ENCODE peak calls at places on chromosomes 1 and 21, in four cellular contexts. One of them, this sample, is unnamed.

GRCh38 chr1:34924759-34925555 is 4.5 kb downstream of the DLGAP3 start:
- DNase-seq in K562: peak; percentile 84
- DNase-seq in HepG2: peak; percentile 31
- DNase-seq in HCT116: no peak
- DNase-seq in this sample: no peak

GRCh38 chr1:114250683-114251572 is 97.3 kb upstream of the SYT6 start:
- DNase-seq in K562: no peak
- DNase-seq in HepG2: no peak
- DNase-seq in HCT116: no peak
- DNase-seq in this sample: no peak

GRCh38 chr1:91670781-91671180 is 170.1 kb downstream of the CDC7 start:
- DNase-seq in K562: no peak
- DNase-seq in HepG2: no peak
- DNase-seq in HCT116: no peak
- DNase-seq in this sample: no peak

GRCh38 chr1:151980287-151981177 is 13.1 kb downstream of the S100A10 start:
- DNase-seq in K562: no peak
- DNase-seq in HepG2: no peak
- DNase-seq in HCT116: no peak
- DNase-seq in this sample: no peak

GRCh38 chr1:205465392-205465791 is 9.5 kb upstream of the BLACAT1 start:
- DNase-seq in K562: no peak
- DNase-seq in HepG2: no peak
- DNase-seq in HCT116: no peak
- DNase-seq in this sample: no peak

GRCh38 chr1:179053486-179053885 is 27.8 kb downstream of the FAM20B start:
- DNase-seq in K562: no peak
- DNase-seq in HepG2: no peak
- DNase-seq in HCT116: no peak
- DNase-seq in this sample: no peak

GRCh38 chr1:183915634-183916510 is 111.0 kb downstream of the RGL1 start:
- DNase-seq in K562: peak; percentile 82
- DNase-seq in HepG2: peak; percentile 83
- DNase-seq in HCT116: peak; percentile 91
- DNase-seq in this sample: peak; percentile 96

GRCh38 chr1:180572745-180573144 is 14.0 kb downstream of the OVAAL start:
- DNase-seq in K562: no peak
- DNase-seq in HepG2: no peak
- DNase-seq in HCT116: no peak
- DNase-seq in this sample: no peak

GRCh38 chr1:8211620-8212442 is 106.1 kb upstream of the SLC45A1 start:
- DNase-seq in K562: no peak
- DNase-seq in HepG2: peak; percentile 97
- DNase-seq in HCT116: peak; percentile 96
- DNase-seq in this sample: peak; percentile 97

GRCh38 chr1:83418558-83418957 is 580.4 kb downstream of the TTLL7 start:
- DNase-seq in K562: no peak
- DNase-seq in HepG2: no peak
- DNase-seq in HCT116: no peak
- DNase-seq in this sample: no peak

GRCh38 chr1:153534933-153535663 is 693 bp downstream of the S100A6 start:
- DNase-seq in K562: no peak
- DNase-seq in HepG2: no peak
- DNase-seq in HCT116: no peak
- DNase-seq in this sample: no peak

GRCh38 chr1:109247401-109248365 is 1.7 kb upstream of the CELSR2 start:
- DNase-seq in K562: no peak
- DNase-seq in HepG2: no peak
- DNase-seq in HCT116: no peak
- DNase-seq in this sample: no peak

GRCh38 chr1:28259935-28260802 is 851 bp downstream of the SESN2 start:
- DNase-seq in K562: peak; percentile 83
- DNase-seq in HepG2: no peak
- DNase-seq in HCT116: no peak
- DNase-seq in this sample: no peak

GRCh38 chr1:145963218-145964019 is 956 bp downstream of the ANKRD34A start:
- DNase-seq in K562: no peak
- DNase-seq in HepG2: no peak
- DNase-seq in HCT116: no peak
- DNase-seq in this sample: no peak

GRCh38 chr21:20996421-20997307 is 1.5 kb upstream of the NCAM2 start:
- DNase-seq in K562: no peak
- DNase-seq in HepG2: no peak
- DNase-seq in HCT116: no peak
- DNase-seq in this sample: no peak

GRCh38 chr1:184930232-184930631 is 44.1 kb downstream of the NIBAN1 start:
- DNase-seq in K562: no peak
- DNase-seq in HepG2: no peak
- DNase-seq in HCT116: no peak
- DNase-seq in this sample: no peak

GRCh38 chr1:110630770-110631663 is 24.9 kb upstream of the KCNA2 start:
- DNase-seq in K562: peak; percentile 87
- DNase-seq in HepG2: peak; percentile 40
- DNase-seq in HCT116: peak; percentile 43
- DNase-seq in this sample: peak; percentile 17

GRCh38 chr1:77036560-77036959 is 169.3 kb downstream of the ST6GALNAC5 start:
- DNase-seq in K562: peak; percentile 11
- DNase-seq in HepG2: no peak
- DNase-seq in HCT116: no peak
- DNase-seq in this sample: no peak

GRCh38 chr1:118973032-118973431 is 15.1 kb downstream of the TBX15 start:
- DNase-seq in K562: no peak
- DNase-seq in HepG2: no peak
- DNase-seq in HCT116: no peak
- DNase-seq in this sample: no peak

GRCh38 chr21:33088384-33088783 is 18.4 kb downstream of the OLIG1 start:
- DNase-seq in K562: no peak
- DNase-seq in HepG2: no peak
- DNase-seq in HCT116: no peak
- DNase-seq in this sample: no peak

GRCh38 chr1:12565094-12565965 is 52.7 kb downstream of the DHRS3 start:
- DNase-seq in K562: no peak
- DNase-seq in HepG2: no peak
- DNase-seq in HCT116: no peak
- DNase-seq in this sample: no peak

GRCh38 chr1:75672528-75673393 is 51.7 kb upstream of the ACADM start:
- DNase-seq in K562: peak; percentile 55
- DNase-seq in HepG2: peak; percentile 58
- DNase-seq in HCT116: peak; percentile 55
- DNase-seq in this sample: no peak

GRCh38 chr1:186113454-186113853 is 261.6 kb downstream of the TPR start:
- DNase-seq in K562: no peak
- DNase-seq in HepG2: no peak
- DNase-seq in HCT116: no peak
- DNase-seq in this sample: no peak

GRCh38 chr1:31771891-31772668 is 7.9 kb upstream of the ADGRB2 start:
- DNase-seq in K562: no peak
- DNase-seq in HepG2: no peak
- DNase-seq in HCT116: no peak
- DNase-seq in this sample: no peak

GRCh38 chr1:17059391-17060128 is 5.7 kb upstream of the SDHB start:
- DNase-seq in K562: peak; percentile 67
- DNase-seq in HepG2: peak; percentile 55
- DNase-seq in HCT116: peak; percentile 59
- DNase-seq in this sample: peak; percentile 59

GRCh38 chr1:32208891-32209309 is at the start of gene DCDC2B:
- DNase-seq in K562: no peak
- DNase-seq in HepG2: peak; percentile 24
- DNase-seq in HCT116: no peak
- DNase-seq in this sample: no peak

GRCh38 chr1:110173466-110174117 is 23.3 kb downstream of the SLC6A17 start:
- DNase-seq in K562: no peak
- DNase-seq in HepG2: no peak
- DNase-seq in HCT116: no peak
- DNase-seq in this sample: no peak

GRCh38 chr1:203475012-203475981 is at the start of gene PRELP:
- DNase-seq in K562: peak; percentile 46
- DNase-seq in HepG2: no peak
- DNase-seq in HCT116: no peak
- DNase-seq in this sample: no peak

GRCh38 chr1:116853680-116854191 is 56.0 kb upstream of the PTGFRN start:
- DNase-seq in K562: no peak
- DNase-seq in HepG2: peak; percentile 58
- DNase-seq in HCT116: peak; percentile 42
- DNase-seq in this sample: peak; percentile 41

GRCh38 chr1:26169669-26170471 is at the start of gene ZNF593:
- DNase-seq in K562: peak; percentile 99
- DNase-seq in HepG2: peak; percentile 80
- DNase-seq in HCT116: peak; percentile 86
- DNase-seq in this sample: peak; percentile 61

GRCh38 chr1:201503397-201504176 is 3.3 kb downstream of the CSRP1 start:
- DNase-seq in K562: no peak
- DNase-seq in HepG2: peak; percentile 85
- DNase-seq in HCT116: no peak
- DNase-seq in this sample: peak; percentile 85

GRCh38 chr1:209412036-209412435 is 171.5 kb upstream of the CAMK1G start:
- DNase-seq in K562: no peak
- DNase-seq in HepG2: no peak
- DNase-seq in HCT116: no peak
- DNase-seq in this sample: no peak

GRCh38 chr1:55836086-55836485 is 620.9 kb upstream of the USP24 start:
- DNase-seq in K562: no peak
- DNase-seq in HepG2: peak; percentile 4
- DNase-seq in HCT116: no peak
- DNase-seq in this sample: no peak

GRCh38 chr1:30929135-30929889 is 20.8 kb upstream of the SDC3 start:
- DNase-seq in K562: peak; percentile 79
- DNase-seq in HepG2: peak; percentile 68
- DNase-seq in HCT116: no peak
- DNase-seq in this sample: no peak

GRCh38 chr1:58155418-58156123 is 391.0 kb downstream of the OMA1 start:
- DNase-seq in K562: peak; percentile 25
- DNase-seq in HepG2: peak; percentile 33
- DNase-seq in HCT116: peak; percentile 13
- DNase-seq in this sample: no peak

GRCh38 chr21:25944082-25944481 is 209.3 kb downstream of the GABPA start:
- DNase-seq in K562: no peak
- DNase-seq in HepG2: peak; percentile 12
- DNase-seq in HCT116: no peak
- DNase-seq in this sample: no peak

GRCh38 chr21:25938673-25939395 is 204.1 kb downstream of the GABPA start:
- DNase-seq in K562: no peak
- DNase-seq in HepG2: no peak
- DNase-seq in HCT116: no peak
- DNase-seq in this sample: no peak

GRCh38 chr21:25939396-25939761 is 204.6 kb downstream of the GABPA start:
- DNase-seq in K562: no peak
- DNase-seq in HepG2: no peak
- DNase-seq in HCT116: no peak
- DNase-seq in this sample: no peak

GRCh38 chr21:25944672-25945213 is 210.0 kb downstream of the GABPA start:
- DNase-seq in K562: no peak
- DNase-seq in HepG2: no peak
- DNase-seq in HCT116: no peak
- DNase-seq in this sample: no peak

DNA sequence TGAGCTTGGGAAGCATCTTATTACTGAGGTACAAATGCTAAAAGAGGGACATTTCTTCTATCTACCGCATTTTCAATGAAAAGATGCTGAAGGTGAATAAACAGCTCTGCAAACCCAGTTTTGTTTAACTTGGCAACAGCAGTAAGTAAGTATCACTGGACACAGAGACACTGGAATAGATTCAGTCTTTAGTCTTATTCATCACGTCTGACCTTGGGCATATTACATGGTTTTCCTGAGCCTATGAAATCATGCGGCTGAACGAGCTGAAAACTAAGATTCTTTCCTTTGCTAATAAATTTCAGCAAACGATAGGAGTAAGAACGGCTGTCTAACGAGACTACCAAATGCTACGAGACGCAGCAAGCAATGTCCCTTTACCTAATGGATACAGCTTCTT is 207.4 kb downstream of the GABPA start:
- DNase-seq in K562: no peak
- DNase-seq in HepG2: no peak
- DNase-seq in HCT116: no peak
- DNase-seq in this sample: no peak
- TF ChIP-seq TCF7L2 in K562: no peak
- TF ChIP-seq TCF7L2 in HepG2: no peak
- TF ChIP-seq TCF7L2 in HCT116: no peak
- TF ChIP-seq TCF7L2 in this sample: no peak

GRCh38 chr1:40317394-40318074 is 448 bp upstream of the COL9A2 start:
- DNase-seq in K562: no peak
- DNase-seq in HepG2: no peak
- DNase-seq in HCT116: no peak
- DNase-seq in this sample: no peak
- TF ChIP-seq TCF7L2 in K562: no peak
- TF ChIP-seq TCF7L2 in HepG2: no peak
- TF ChIP-seq TCF7L2 in HCT116: no peak
- TF ChIP-seq TCF7L2 in this sample: no peak

GRCh38 chr1:86866665-86867064 is 47.3 kb downstream of the SELENOF start:
- DNase-seq in K562: no peak
- DNase-seq in HepG2: no peak
- DNase-seq in HCT116: no peak
- DNase-seq in this sample: no peak

GRCh38 chr1:86868477-86868876 is 45.4 kb downstream of the SELENOF start:
- DNase-seq in K562: no peak
- DNase-seq in HepG2: no peak
- DNase-seq in HCT116: no peak
- DNase-seq in this sample: no peak

GRCh38 chr1:86875722-86876121 is 38.2 kb downstream of the SELENOF start:
- DNase-seq in K562: no peak
- DNase-seq in HepG2: no peak
- DNase-seq in HCT116: no peak
- DNase-seq in this sample: no peak

GRCh38 chr1:86871001-86871400 is 42.9 kb downstream of the SELENOF start:
- DNase-seq in K562: no peak
- DNase-seq in HepG2: no peak
- DNase-seq in HCT116: no peak
- DNase-seq in this sample: no peak

GRCh38 chr1:86872086-86872485 is 41.8 kb downstream of the SELENOF start:
- DNase-seq in K562: no peak
- DNase-seq in HepG2: no peak
- DNase-seq in HCT116: no peak
- DNase-seq in this sample: no peak
- TF ChIP-seq TCF7L2 in K562: no peak
- TF ChIP-seq TCF7L2 in HepG2: no peak
- TF ChIP-seq TCF7L2 in HCT116: no peak
- TF ChIP-seq TCF7L2 in this sample: no peak

GRCh38 chr21:45413922-45414321 is 9.0 kb downstream of the COL18A1 start:
- DNase-seq in K562: no peak
- DNase-seq in HepG2: no peak
- DNase-seq in HCT116: no peak
- DNase-seq in this sample: no peak
- TF ChIP-seq TCF7L2 in K562: no peak
- TF ChIP-seq TCF7L2 in HepG2: no peak
- TF ChIP-seq TCF7L2 in HCT116: no peak
- TF ChIP-seq TCF7L2 in this sample: no peak